ENCODE peak calls at places on chromosomes 16 and 17, in four cellular contexts. H, I, S and Q are unnamed samples.

GRCh38 chr16:68539704-68540370 is 746 bp downstream of the ZFP90 start:
- DNase-seq in H (no peak), I (peak), S (no peak), Q (peak)

GRCh38 chr16:85757341-85757822 is 6.5 kb upstream of the C16orf74 start:
- DNase-seq in H (no peak), I (no peak), S (no peak), Q (no peak)

GRCh38 chr16:24337013-24337412 is 80.9 kb downstream of the CACNG3 start:
- DNase-seq in H (no peak), I (no peak), S (no peak), Q (no peak)

GRCh38 chr17:3890082-3890892 is 2.6 kb downstream of the CAMKK1 start:
- DNase-seq in H (no peak), I (no peak), S (peak), Q (peak)

GRCh38 chr16:89442588-89442987 is 47.8 kb downstream of the ANKRD11 start:
- DNase-seq in H (no peak), I (no peak), S (peak), Q (no peak)

GRCh38 chr16:14548933-14549788 is 80.9 kb downstream of the PARN start:
- DNase-seq in H (peak), I (no peak), S (no peak), Q (no peak)

GRCh38 chr17:80704381-80704819 is 159.8 kb downstream of the RPTOR start:
- DNase-seq in H (no peak), I (no peak), S (no peak), Q (no peak)

GRCh38 chr17:75632863-75633483 is at the start of gene SMIM5:
- DNase-seq in H (peak), I (peak), S (peak), Q (peak)

GRCh38 chr17:77419547-77420475 is 279.0 kb downstream of the SEC14L1 start:
- DNase-seq in H (peak), I (peak), S (peak), Q (no peak)

GRCh38 chr16:30557397-30557949 is 701 bp downstream of the ZNF764 start:
- DNase-seq in H (no peak), I (no peak), S (no peak), Q (no peak)

GRCh38 chr16:4314532-4315184 is 1.2 kb upstream of the GLIS2 start:
- DNase-seq in H (no peak), I (peak), S (no peak), Q (peak)

GRCh38 chr17:48753794-48754499 is 25.4 kb upstream of the HOXB13 start:
- DNase-seq in H (no peak), I (no peak), S (no peak), Q (no peak)

GRCh38 chr17:55577687-55578086 is 66.4 kb upstream of the SMIM36 start:
- DNase-seq in H (no peak), I (no peak), S (no peak), Q (no peak)

GRCh38 chr17:676965-677364 is 37.7 kb downstream of the VPS53 start:
- DNase-seq in H (no peak), I (no peak), S (no peak), Q (no peak)

GRCh38 chr17:74404218-74404617 is 27.7 kb upstream of the GPRC5C start:
- DNase-seq in H (no peak), I (peak), S (no peak), Q (no peak)

GRCh38 chr16:86427327-86427935 is 82.9 kb upstream of the FOXF1 start:
- DNase-seq in H (no peak), I (no peak), S (no peak), Q (no peak)

GRCh38 chr17:83086197-83086880 is 6.9 kb downstream of the METRNL start:
- DNase-seq in H (no peak), I (no peak), S (no peak), Q (no peak)

GRCh38 chr17:27754549-27754948 is 45.8 kb downstream of the NOS2 start:
- DNase-seq in H (no peak), I (no peak), S (no peak), Q (no peak)

GRCh38 chr16:66926171-66926570 is 836 bp upstream of the RRAD start:
- DNase-seq in H (no peak), I (no peak), S (no peak), Q (no peak)

GRCh38 chr17:30002088-30002487 is 60.7 kb downstream of the EFCAB5 start:
- DNase-seq in H (no peak), I (no peak), S (no peak), Q (no peak)

GRCh38 chr17:66836063-66837005 is 1.4 kb downstream of the CACNG5 start:
- DNase-seq in H (no peak), I (no peak), S (no peak), Q (no peak)

GRCh38 chr16:19177111-19177747 is 9.2 kb downstream of the SYT17 start:
- DNase-seq in H (peak), I (no peak), S (no peak), Q (peak)

GRCh38 chr16:70677499-70678120 is 8.2 kb downstream of the MTSS2 start:
- DNase-seq in H (no peak), I (no peak), S (no peak), Q (no peak)

GRCh38 chr17:15351925-15352324 is 10.5 kb upstream of the TEKT3 start:
- DNase-seq in H (no peak), I (no peak), S (no peak), Q (peak)

GRCh38 chr16:14369734-14370598 is 260.1 kb downstream of the PARN start:
- DNase-seq in H (no peak), I (no peak), S (no peak), Q (no peak)

GRCh38 chr16:58249780-58250478 is 44.9 kb downstream of the PRSS54 start:
- DNase-seq in H (peak), I (peak), S (peak), Q (peak)

GRCh38 chr17:2419526-2419925 is 18.7 kb upstream of the MNT start:
- DNase-seq in H (no peak), I (no peak), S (no peak), Q (no peak)

GRCh38 chr17:560379-560935 is 154.2 kb downstream of the VPS53 start:
- DNase-seq in H (no peak), I (no peak), S (no peak), Q (no peak)

GRCh38 chr17:9668532-9668931 is 23.2 kb downstream of the USP43 start:
- DNase-seq in H (no peak), I (no peak), S (no peak), Q (no peak)

GRCh38 chr17:27491713-27492190 is 35.5 kb downstream of the KSR1 start:
- DNase-seq in H (no peak), I (no peak), S (peak), Q (no peak)

GRCh38 chr17:64385187-64386083 is 5.2 kb downstream of the PECAM1 start:
- DNase-seq in H (peak), I (no peak), S (peak), Q (peak)

GRCh38 chr17:60135951-60136666 is 13.7 kb upstream of the CA4 start:
- DNase-seq in H (no peak), I (peak), S (no peak), Q (no peak)

GRCh38 chr16:88390265-88390664 is 7.5 kb downstream of the ZNF469 start:
- DNase-seq in H (no peak), I (no peak), S (no peak), Q (no peak)

GRCh38 chr17:42653179-42654124 is 5.6 kb upstream of the TUBG2 start:
- DNase-seq in H (no peak), I (peak), S (peak), Q (no peak)
- TF ChIP-seq PHF8 in H (no peak), I (peak), S (no peak), Q (no peak)

GRCh38 chr17:5115673-5116651 is at the start of gene USP6:
- DNase-seq in H (no peak), I (peak), S (no peak), Q (no peak)
- TF ChIP-seq JUN in H (no peak), I (no peak), S (no peak), Q (no peak)

DNA sequence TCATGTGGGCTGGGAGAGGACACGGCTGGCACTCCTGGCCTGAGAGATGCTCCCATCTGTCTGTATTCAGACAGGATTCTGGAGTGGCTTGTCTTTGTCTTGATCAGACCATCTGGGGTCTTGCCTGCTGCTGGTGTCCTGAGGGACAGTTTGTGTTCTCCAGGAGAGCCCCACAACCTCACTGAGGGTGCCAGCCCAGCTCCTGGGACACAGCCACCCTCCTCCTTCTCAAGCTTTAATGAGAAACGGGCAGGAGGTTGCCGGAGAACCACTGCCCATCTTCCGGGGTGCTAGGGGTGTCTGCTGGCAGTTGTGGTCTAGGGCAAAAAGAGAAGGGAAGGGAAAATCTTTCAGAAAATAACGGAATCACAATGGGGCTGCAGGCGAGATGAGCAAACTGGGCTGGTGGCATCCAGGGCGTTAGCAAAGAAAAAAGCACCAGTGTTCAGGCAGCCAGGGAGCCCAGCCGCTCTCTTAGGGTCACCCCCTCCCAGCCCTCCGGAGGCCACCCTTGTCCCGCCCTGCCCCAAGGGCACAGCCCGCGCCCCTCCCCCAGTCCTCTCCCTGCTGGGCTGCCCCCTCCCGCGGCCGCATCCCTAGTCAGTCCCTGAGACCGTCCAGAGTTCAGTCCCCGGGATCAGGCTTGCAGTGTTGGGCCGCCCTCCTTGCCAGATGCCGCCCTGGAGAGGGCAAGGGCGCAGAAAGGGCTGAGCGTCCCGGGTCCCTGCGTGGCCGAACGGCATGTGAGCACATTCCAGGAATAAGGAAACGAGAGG is 824.7 kb downstream of the KCNJ18 start:
- DNase-seq in H (no peak), I (no peak), S (no peak), Q (no peak)
- TF ChIP-seq PHF8 in H (no peak), I (no peak), S (no peak), Q (no peak)

GRCh38 chr17:82019905-82020873 is 2.5 kb downstream of the CENPX start:
- DNase-seq in H (peak), I (peak), S (peak), Q (peak)
- TF ChIP-seq JUN in H (no peak), I (no peak), S (no peak), Q (no peak)

GRCh38 chr16:12289175-12290063 is 312.9 kb downstream of the SNX29 start:
- DNase-seq in H (peak), I (no peak), S (no peak), Q (no peak)

GRCh38 chr16:12291989-12292759 is 315.6 kb downstream of the SNX29 start:
- DNase-seq in H (no peak), I (no peak), S (no peak), Q (no peak)

GRCh38 chr16:12290165-12290564 is 313.6 kb downstream of the SNX29 start:
- DNase-seq in H (no peak), I (no peak), S (no peak), Q (no peak)

GRCh38 chr16:12288537-12289174 is 312.1 kb downstream of the SNX29 start:
- DNase-seq in H (no peak), I (no peak), S (no peak), Q (no peak)

DNA sequence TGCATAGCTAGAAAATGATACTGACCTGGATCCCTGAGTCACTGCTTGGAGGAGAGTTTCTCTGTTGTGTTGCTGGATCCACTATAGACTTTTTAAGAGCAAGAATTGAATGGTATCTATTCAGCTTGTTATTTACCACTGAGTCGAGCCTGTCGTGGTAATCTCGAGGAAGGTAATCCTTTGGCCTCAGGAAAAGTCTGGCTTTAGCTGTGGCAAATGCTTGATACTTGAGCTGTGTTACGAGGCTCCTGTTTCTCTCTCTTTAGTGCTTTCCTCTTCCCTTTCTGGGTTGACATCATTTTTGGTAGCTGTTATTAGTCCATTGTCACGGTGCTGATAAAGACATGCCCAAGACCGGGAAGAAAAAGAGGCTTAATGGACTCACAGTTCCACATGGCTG is 314.3 kb downstream of the SNX29 start:
- DNase-seq in H (no peak), I (no peak), S (no peak), Q (no peak)
- TF ChIP-seq PHF8 in H (no peak), I (no peak), S (no peak), Q (no peak)